ENCODE peak calls at places on chromosomes 11 and 22, in nine cellular contexts. I, F, T, R, Z, H, D, N and Q are unnamed samples.

GRCh38 chr11:63670077-63670737 is 969 bp downstream of the ATL3 start:
- DNase-seq in N (peak), I (no peak), Z (no peak), D (peak), F (no peak), R (peak), H (no peak), T (no peak), Q (no peak)

GRCh38 chr11:103035656-103036434 is 56.1 kb downstream of the DCUN1D5 start:
- DNase-seq in R (peak), N (peak), Z (peak), I (peak), F (peak), D (peak), H (peak), T (peak), Q (peak)

GRCh38 chr11:9574556-9574805 is 1.0 kb downstream of the WEE1 start:
- DNase-seq in I (no peak), F (peak), R (no peak), D (no peak), T (no peak), Z (no peak), N (no peak), H (no peak), Q (peak)

GRCh38 chr11:6646040-6646439 is 9.6 kb downstream of the DCHS1 start:
- DNase-seq in F (no peak), R (no peak), Z (no peak), I (no peak), N (peak), H (no peak), T (no peak), D (peak), Q (no peak)

GRCh38 chr11:95296165-95296564 is 65.2 kb upstream of the SESN3 start:
- DNase-seq in T (peak), D (no peak), F (no peak), N (no peak), I (no peak), Z (peak), R (no peak), H (no peak), Q (no peak)

GRCh38 chr22:48890693-48891554 is 936.7 kb downstream of the BRD1 start:
- DNase-seq in T (no peak), F (no peak), H (no peak), I (no peak), D (no peak), N (no peak), R (no peak), Z (no peak), Q (no peak)

GRCh38 chr11:27183672-27184457 is 143.2 kb downstream of the BBOX1 start:
- DNase-seq in R (peak), Z (peak), D (peak), F (peak), I (peak), T (peak), H (peak), N (peak), Q (peak)

GRCh38 chr11:57311109-57311936 is 13.4 kb downstream of the TNKS1BP1 start:
- DNase-seq in N (peak), Z (peak), R (peak), D (no peak), F (peak), H (peak), T (peak), I (no peak), Q (peak)

GRCh38 chr11:122874991-122875390 is 7.6 kb upstream of the JHY start:
- DNase-seq in D (no peak), Z (no peak), R (no peak), T (no peak), I (no peak), N (peak), F (no peak), H (no peak), Q (no peak)

GRCh38 chr22:17131686-17132085 is 10.5 kb upstream of the TMEM121B start:
- DNase-seq in R (no peak), N (no peak), T (no peak), H (no peak), F (peak), Z (no peak), I (no peak), D (no peak), Q (peak)

GRCh38 chr11:25163421-25163820 is 666.6 kb downstream of the LUZP2 start:
- DNase-seq in I (no peak), H (no peak), Z (no peak), N (no peak), F (no peak), T (no peak), D (no peak), R (no peak), Q (no peak)

GRCh38 chr11:10592331-10592730 is 23.9 kb upstream of the LYVE1 start:
- DNase-seq in H (peak), T (no peak), F (no peak), Z (peak), D (no peak), R (peak), I (no peak), N (peak), Q (no peak)

GRCh38 chr22:49540084-49540483 is 287.6 kb downstream of the BRD1 start:
- DNase-seq in H (no peak), R (no peak), N (no peak), I (no peak), T (no peak), Z (no peak), F (no peak), D (no peak), Q (no peak)

GRCh38 chr11:70303070-70303469 is 32.6 kb downstream of the PPFIA1 start:
- DNase-seq in N (peak), R (peak), I (no peak), H (no peak), D (no peak), Z (no peak), F (no peak), T (no peak), Q (no peak)

GRCh38 chr11:99422581-99423434 is 402.1 kb downstream of the CNTN5 start:
- DNase-seq in R (peak), I (no peak), T (no peak), F (peak), Z (no peak), D (no peak), N (no peak), H (no peak), Q (no peak)

GRCh38 chr22:17264321-17265052 is 45.3 kb upstream of the ADA2 start:
- DNase-seq in T (peak), R (no peak), H (no peak), D (no peak), F (peak), I (no peak), Z (peak), N (peak), Q (peak)

GRCh38 chr11:60928563-60929001 is 4.3 kb downstream of the TMEM132A start:
- DNase-seq in N (no peak), T (no peak), I (no peak), R (no peak), D (no peak), H (no peak), Z (no peak), F (no peak), Q (no peak)

GRCh38 chr11:2317354-2318050 is 15.7 kb downstream of the TSPAN32 start:
- DNase-seq in N (no peak), Z (no peak), D (no peak), T (no peak), H (no peak), R (no peak), F (no peak), I (no peak), Q (no peak)

GRCh38 chr11:76159983-76160661 is 46.2 kb downstream of the WNT11 start:
- DNase-seq in I (no peak), Z (no peak), T (peak), H (no peak), N (no peak), R (no peak), F (no peak), D (no peak), Q (no peak)

GRCh38 chr22:45154383-45154782 is 9.3 kb upstream of the NUP50 start:
- DNase-seq in H (no peak), T (no peak), N (peak), R (peak), F (no peak), Z (peak), D (no peak), I (no peak), Q (no peak)

GRCh38 chr22:19942071-19942885 is 660 bp upstream of the TXNRD2 start:
- DNase-seq in I (peak), F (no peak), Z (no peak), R (no peak), H (no peak), T (peak), N (peak), D (peak), Q (no peak)

GRCh38 chr11:113603277-113604059 is 102.6 kb downstream of the TMPRSS5 start:
- DNase-seq in T (no peak), F (no peak), N (peak), Z (no peak), R (no peak), H (no peak), D (no peak), I (no peak), Q (no peak)

GRCh38 chr11:44950625-44951472 is at the start of gene TP53I11:
- DNase-seq in N (peak), D (no peak), T (peak), F (no peak), H (peak), I (peak), R (peak), Z (peak), Q (peak)

GRCh38 chr11:77175021-77175842 is 47.2 kb downstream of the MYO7A start:
- DNase-seq in R (no peak), F (no peak), H (no peak), N (no peak), I (no peak), D (no peak), T (no peak), Z (no peak), Q (no peak)

GRCh38 chr11:77178150-77178549 is 50.1 kb downstream of the MYO7A start:
- DNase-seq in H (no peak), I (no peak), N (no peak), T (no peak), D (no peak), F (no peak), Z (no peak), R (no peak), Q (no peak)

GRCh38 chr11:77176996-77177395 is 49.0 kb downstream of the MYO7A start:
- DNase-seq in T (no peak), D (no peak), F (no peak), Z (no peak), R (no peak), H (no peak), I (no peak), N (no peak), Q (no peak)

GRCh38 chr11:77174559-77174958 is 46.5 kb downstream of the MYO7A start:
- DNase-seq in N (no peak), T (no peak), H (no peak), F (no peak), I (no peak), Z (no peak), D (no peak), R (no peak), Q (no peak)

GRCh38 chr11:77175869-77176539 is 48.0 kb downstream of the MYO7A start:
- DNase-seq in Z (no peak), H (no peak), I (no peak), F (peak), N (no peak), T (no peak), R (no peak), D (no peak), Q (peak)
- TF ChIP-seq EZH2phosphoT487 in Z (no peak), H (no peak), I (no peak), F (no peak), N (no peak), T (no peak), R (no peak), D (no peak), Q (no peak)

GRCh38 chr11:74777038-74777437 is 28.4 kb downstream of the RNF169 start:
- DNase-seq in R (no peak), I (no peak), H (no peak), T (no peak), Z (no peak), F (no peak), D (no peak), N (no peak), Q (no peak)

GRCh38 chr11:74777877-74778276 is 29.2 kb downstream of the RNF169 start:
- DNase-seq in R (peak), N (no peak), Z (no peak), I (no peak), T (no peak), F (no peak), H (no peak), D (no peak), Q (no peak)

GRCh38 chr11:74776546-74776945 is 27.9 kb downstream of the RNF169 start:
- DNase-seq in F (no peak), Z (no peak), N (no peak), T (no peak), D (no peak), I (no peak), R (no peak), H (no peak), Q (no peak)

GRCh38 chr11:74780277-74780870 is 31.7 kb downstream of the RNF169 start:
- DNase-seq in F (no peak), I (no peak), R (no peak), Z (no peak), T (no peak), N (peak), H (no peak), D (no peak), Q (no peak)

DNA sequence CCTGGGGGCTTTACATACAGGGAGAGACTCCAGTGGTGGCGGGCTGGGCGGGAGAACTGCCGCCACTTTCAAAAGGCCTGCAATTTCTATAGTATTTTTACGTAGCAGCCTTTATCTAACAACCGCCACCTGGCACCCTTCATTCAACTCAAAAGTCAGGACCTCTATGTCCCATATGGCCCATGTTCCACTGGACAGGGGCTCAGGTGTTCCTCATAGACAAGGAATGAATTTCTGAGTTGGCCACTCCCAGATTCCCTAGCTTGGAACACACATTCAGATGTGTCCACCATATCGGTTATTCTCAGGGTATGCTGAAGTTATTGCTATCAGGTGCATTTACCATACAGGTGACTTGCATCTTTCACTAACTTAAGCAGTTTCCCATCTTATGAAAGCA is 29.9 kb downstream of the RNF169 start:
- DNase-seq in H (no peak), N (no peak), I (no peak), D (no peak), R (no peak), T (no peak), F (no peak), Z (no peak), Q (no peak)
- TF ChIP-seq EZH2phosphoT487 in H (no peak), N (no peak), I (no peak), D (no peak), R (no peak), T (no peak), F (no peak), Z (no peak), Q (no peak)

DNA sequence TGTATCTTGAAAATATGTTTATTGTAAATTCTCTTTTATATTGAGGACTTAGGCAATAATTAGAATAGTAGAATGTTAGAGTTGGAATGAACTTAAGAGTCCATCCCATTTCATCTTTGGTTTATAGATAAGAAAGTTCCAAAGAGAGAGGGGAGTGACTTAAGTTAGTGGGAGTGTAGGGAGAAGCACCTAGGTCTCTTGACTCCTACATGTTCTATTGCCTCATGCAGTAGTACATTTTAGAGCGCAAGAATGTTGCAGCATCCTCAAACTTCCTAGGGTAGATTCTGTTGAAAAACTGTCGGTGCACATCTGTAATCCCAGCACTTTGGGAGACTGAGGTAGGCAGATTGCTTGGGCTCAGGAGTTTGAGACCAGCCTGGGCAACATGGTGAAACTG is 8.7 kb downstream of the RRM1 start:
- DNase-seq in N (no peak), F (no peak), D (no peak), R (no peak), I (no peak), T (no peak), Z (no peak), H (no peak), Q (no peak)
- TF ChIP-seq EZH2phosphoT487 in N (no peak), F (no peak), D (no peak), R (no peak), I (no peak), T (no peak), Z (no peak), H (no peak), Q (no peak)

DNA sequence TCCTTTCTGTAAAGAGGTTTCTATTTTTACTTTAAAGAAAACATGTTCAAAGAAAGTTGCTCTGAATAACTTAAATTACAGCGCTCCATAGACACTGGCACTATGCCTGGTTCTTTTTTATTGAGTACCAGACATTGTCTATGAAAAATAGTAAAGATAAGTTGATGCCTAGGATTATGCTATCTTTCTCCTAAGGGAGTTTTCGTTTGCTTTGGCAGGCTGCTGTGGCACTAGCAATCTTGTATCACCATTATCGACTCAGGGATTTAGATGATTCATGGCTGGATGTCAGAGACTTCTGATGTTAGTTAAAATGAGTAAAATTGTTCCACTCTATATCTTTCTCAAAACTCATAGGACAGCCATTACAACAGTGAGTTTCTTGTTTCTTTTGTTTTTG is 20.9 kb downstream of the SLN start:
- DNase-seq in D (no peak), I (no peak), Z (no peak), T (no peak), R (peak), N (peak), F (no peak), H (no peak), Q (no peak)
- TF ChIP-seq EZH2phosphoT487 in D (no peak), I (no peak), Z (no peak), T (no peak), R (no peak), N (no peak), F (no peak), H (no peak), Q (no peak)

GRCh38 chr22:28023036-28023435 is 104.0 kb upstream of the PITPNB start:
- DNase-seq in R (no peak), N (no peak), F (no peak), I (no peak), Z (no peak), D (no peak), H (no peak), T (no peak), Q (no peak)

GRCh38 chr22:28024422-28024888 is 105.4 kb upstream of the PITPNB start:
- DNase-seq in F (no peak), N (no peak), H (no peak), D (no peak), I (no peak), Z (no peak), R (no peak), T (peak), Q (no peak)

GRCh38 chr22:28025333-28025732 is 106.3 kb upstream of the PITPNB start:
- DNase-seq in R (no peak), Z (no peak), D (no peak), H (no peak), I (no peak), F (no peak), N (no peak), T (peak), Q (no peak)

GRCh38 chr22:28021998-28022660 is 103.1 kb upstream of the PITPNB start:
- DNase-seq in Z (no peak), T (no peak), N (no peak), D (no peak), H (no peak), F (no peak), R (no peak), I (no peak), Q (no peak)

GRCh38 chr22:28023774-28024173 is 104.7 kb upstream of the PITPNB start:
- DNase-seq in Z (no peak), H (no peak), R (no peak), I (no peak), T (no peak), N (no peak), D (no peak), F (no peak), Q (no peak)
- TF ChIP-seq EZH2phosphoT487 in Z (no peak), H (no peak), R (no peak), I (no peak), T (no peak), N (no peak), D (no peak), F (no peak), Q (no peak)

GRCh38 chr11:35259529-35259928 is 120.6 kb downstream of the CD44 start:
- DNase-seq in H (no peak), D (no peak), F (no peak), N (no peak), Z (no peak), R (no peak), I (no peak), T (no peak), Q (no peak)

GRCh38 chr11:35262735-35263134 is 123.8 kb downstream of the CD44 start:
- DNase-seq in T (no peak), I (no peak), Z (no peak), R (no peak), D (no peak), H (no peak), F (no peak), N (no peak), Q (no peak)

GRCh38 chr11:35261197-35261596 is 122.2 kb downstream of the CD44 start:
- DNase-seq in T (peak), D (no peak), N (no peak), H (no peak), Z (no peak), R (no peak), I (no peak), F (no peak), Q (no peak)

GRCh38 chr11:35257287-35257686 is 118.3 kb downstream of the CD44 start:
- DNase-seq in N (no peak), I (peak), F (no peak), Z (no peak), D (no peak), R (no peak), T (no peak), H (no peak), Q (no peak)

GRCh38 chr11:35260342-35260985 is 121.5 kb downstream of the CD44 start:
- DNase-seq in N (peak), Z (peak), H (no peak), T (no peak), F (no peak), I (no peak), R (peak), D (no peak), Q (no peak)
- TF ChIP-seq EZH2phosphoT487 in N (no peak), Z (no peak), H (no peak), T (no peak), F (no peak), I (no peak), R (no peak), D (no peak), Q (no peak)

DNA sequence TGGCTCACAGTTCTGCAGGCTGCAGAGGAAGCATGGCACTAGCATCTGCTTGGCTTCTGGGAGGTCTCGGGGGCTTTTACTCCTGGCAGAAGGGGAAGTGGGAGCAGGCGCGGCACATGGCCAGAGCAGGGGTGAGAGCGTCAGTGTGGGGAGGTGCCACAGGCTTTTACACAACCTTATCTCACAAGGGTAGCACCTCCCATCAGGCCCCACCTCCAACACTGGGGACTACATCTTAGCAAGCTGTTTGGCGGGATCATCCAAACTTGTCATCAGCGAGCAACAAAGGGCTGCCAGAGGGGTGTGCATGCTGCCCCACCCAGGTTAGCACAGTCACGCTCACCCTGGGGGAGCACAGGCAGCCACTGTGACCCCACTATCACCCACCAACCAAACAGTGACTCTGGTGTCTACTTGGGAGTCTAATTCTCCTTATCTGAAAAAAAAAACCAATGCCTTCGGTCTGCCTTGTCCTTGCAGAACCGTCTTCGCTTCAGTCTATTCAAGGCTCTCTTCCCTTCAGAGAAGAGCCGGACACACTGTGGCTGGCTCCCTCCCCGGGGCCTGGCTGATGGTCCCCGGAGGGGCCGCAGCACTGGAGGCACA is 19.0 kb upstream of the YPEL1 start:
- DNase-seq in N (peak), I (no peak), F (no peak), D (peak), T (no peak), H (no peak), Z (no peak), R (no peak), Q (no peak)
- TF ChIP-seq EZH2phosphoT487 in N (no peak), I (no peak), F (no peak), D (no peak), T (no peak), H (no peak), Z (no peak), R (no peak), Q (no peak)

GRCh38 chr22:37290737-37291136 is 8.4 kb downstream of the CYTH4 start:
- DNase-seq in Z (no peak), D (no peak), H (no peak), N (peak), T (no peak), I (no peak), R (peak), F (no peak), Q (no peak)
- TF ChIP-seq EZH2phosphoT487 in Z (no peak), D (no peak), H (no peak), N (no peak), T (no peak), I (no peak), R (no peak), F (no peak), Q (no peak)